ENCODE peak calls at places on chromosomes 2 and 18, in seven cellular contexts. V is activated effector memory CD4-positive, alpha-beta T cell treated with Interleukin-2 at 50 U/mL for 16 hours; X is left colon; L is epithelial cell of esophagus; C is pulmonary artery endothelial cell; E is left ventricle myocardium inferior; G is EL. J is an unnamed sample.

GRCh38 chr2:215967590-215968373 is 45.6 kb downstream of the MREG start:
- DNase-seq in X (no peak), V (no peak), E (no peak), G (no peak), L (no peak), C (no peak), J (no peak)

GRCh38 chr2:46051103-46051502 is 246.1 kb upstream of the EPAS1 start:
- DNase-seq in L (no peak), C (no peak), E (no peak), V (no peak), G (no peak), X (no peak), J (no peak)

GRCh38 chr2:191617589-191617988 is 60.3 kb upstream of the NABP1 start:
- DNase-seq in X (no peak), G (no peak), V (peak; percentile 27), C (no peak), E (no peak), L (peak; percentile 51), J (no peak)

GRCh38 chr2:383173-383572 is 95.3 kb upstream of the ALKAL2 start:
- DNase-seq in X (no peak), E (no peak), G (no peak), V (no peak), C (no peak), L (no peak), J (no peak)

GRCh38 chr2:178829299-178829698 is 22.1 kb upstream of the TTN start:
- DNase-seq in V (no peak), L (no peak), C (peak; percentile 81), X (no peak), E (no peak), G (no peak), J (no peak)

GRCh38 chr2:130829020-130829419 is 7.7 kb upstream of the ARHGEF4 start:
- DNase-seq in V (no peak), E (no peak), G (peak; percentile 77), L (peak; percentile 97), X (no peak), C (no peak), J (no peak)

GRCh38 chr2:241514986-241515737 is 6.8 kb upstream of the STK25 start:
- DNase-seq in V (no peak), G (peak; percentile 16), L (no peak), E (no peak), C (no peak), X (no peak), J (no peak)

GRCh38 chr18:72726201-72726600 is 141.6 kb downstream of the NETO1 start:
- DNase-seq in C (no peak), G (no peak), X (no peak), L (peak; percentile 56), E (no peak), V (no peak), J (no peak)

GRCh38 chr2:166700079-166700478 is 188.2 kb upstream of the XIRP2 start:
- DNase-seq in G (no peak), X (no peak), C (no peak), L (no peak), V (no peak), E (no peak), J (no peak)

GRCh38 chr2:29068513-29068912 is 5.8 kb downstream of the PCARE start:
- DNase-seq in V (no peak), L (peak; percentile 91), C (no peak), X (no peak), G (no peak), E (no peak), J (no peak)

GRCh38 chr2:196431957-196432356 is 207.6 kb upstream of the CCDC150 start:
- DNase-seq in E (no peak), G (peak; percentile 19), V (no peak), C (no peak), X (no peak), L (peak; percentile 19), J (no peak)

GRCh38 chr2:237912271-237913192 is 53.1 kb downstream of the RAMP1 start:
- DNase-seq in V (no peak), L (no peak), G (no peak), E (no peak), C (no peak), X (no peak), J (no peak)

GRCh38 chr2:232966122-232966521 is 46.9 kb downstream of the NGEF start:
- DNase-seq in E (no peak), G (no peak), C (no peak), L (no peak), V (no peak), X (no peak), J (no peak)

GRCh38 chr2:113198790-113199612 is 25.2 kb downstream of the PSD4 start:
- DNase-seq in L (peak; percentile 88), G (peak; percentile 64), X (peak; percentile 93), C (no peak), V (peak; percentile 74), E (peak; percentile 84), J (peak; percentile 66)

GRCh38 chr2:121664086-121664485 is 14.8 kb upstream of the CLASP1 start:
- DNase-seq in X (no peak), C (no peak), E (no peak), L (peak; percentile 75), V (no peak), G (no peak), J (no peak)

GRCh38 chr2:204325468-204325867 is 219.8 kb upstream of the PARD3B start:
- DNase-seq in E (no peak), L (peak; percentile 85), G (peak; percentile 82), V (peak; percentile 24), C (peak; percentile 80), X (peak; percentile 38), J (no peak)

GRCh38 chr2:191038241-191038725 is 24.3 kb upstream of the STAT1 start:
- DNase-seq in L (peak; percentile 73), X (no peak), V (peak; percentile 37), C (no peak), E (no peak), G (peak; percentile 52), J (no peak)

GRCh38 chr18:32612651-32613050 is 142.0 kb upstream of the GAREM1 start:
- DNase-seq in C (no peak), V (no peak), X (no peak), E (no peak), L (no peak), G (no peak), J (no peak)

GRCh38 chr18:38750786-38751185 is 1185.2 kb upstream of the CELF4 start:
- DNase-seq in V (no peak), L (peak; percentile 73), E (no peak), G (no peak), X (no peak), C (no peak), J (no peak)

GRCh38 chr18:50218432-50219197 is 23.7 kb upstream of the MYO5B start:
- DNase-seq in C (no peak), L (peak; percentile 63), X (peak; percentile 56), V (no peak), E (no peak), G (peak; percentile 14), J (no peak)

GRCh38 chr2:28359222-28360065 is 33.2 kb upstream of the FOSL2 start:
- DNase-seq in X (peak; percentile 71), G (peak; percentile 53), C (no peak), L (peak; percentile 50), E (peak; percentile 32), V (peak; percentile 69), J (no peak)

GRCh38 chr2:24491626-24492282 is 700 bp downstream of the NCOA1 start:
- DNase-seq in G (peak; percentile 39), X (peak; percentile 62), C (peak; percentile 8), V (peak; percentile 49), L (no peak), E (peak; percentile 61), J (peak; percentile 56)

GRCh38 chr2:238424313-238424700 is 2.4 kb upstream of the ASB1 start:
- DNase-seq in X (no peak), L (no peak), G (peak; percentile 29), V (no peak), C (no peak), E (no peak), J (no peak)

GRCh38 chr2:85457877-85458316 is 39.4 kb downstream of the SH2D6 start:
- DNase-seq in G (no peak), X (peak; percentile 23), V (no peak), C (no peak), L (peak; percentile 92), E (no peak), J (no peak)

GRCh38 chr2:30336978-30337841 is 105.9 kb downstream of the LBH start:
- DNase-seq in C (no peak), L (no peak), V (peak; percentile 52), E (no peak), X (peak; percentile 23), G (no peak), J (no peak)

GRCh38 chr2:241224068-241224850 is 35.8 kb downstream of the ANO7 start:
- DNase-seq in X (no peak), E (peak; percentile 57), L (peak; percentile 32), G (peak; percentile 75), C (no peak), V (no peak), J (peak; percentile 65)

GRCh38 chr2:120346667-120347358 is 877 bp downstream of the INHBB start:
- DNase-seq in V (no peak), L (peak; percentile 42), E (no peak), G (peak; percentile 52), C (no peak), X (no peak), J (peak; percentile 30)

GRCh38 chr2:23509071-23509470 is 124.1 kb downstream of the KLHL29 start:
- DNase-seq in G (no peak), V (no peak), L (no peak), C (no peak), E (no peak), X (no peak), J (no peak)

GRCh38 chr2:147460140-147460539 is 384.7 kb upstream of the ACVR2A start:
- DNase-seq in C (no peak), G (peak; percentile 11), V (no peak), X (no peak), L (peak; percentile 84), E (no peak), J (no peak)

GRCh38 chr2:128622371-128622770 is 303.7 kb upstream of the HS6ST1 start:
- DNase-seq in L (no peak), G (no peak), V (no peak), C (no peak), X (peak; percentile 16), E (no peak), J (no peak)

GRCh38 chr2:170815746-170816498 is 765 bp upstream of the GAD1 start:
- DNase-seq in G (peak; percentile 53), C (no peak), X (peak; percentile 73), E (peak; percentile 33), V (peak; percentile 38), L (peak; percentile 68), J (peak; percentile 40)

GRCh38 chr2:33166287-33166881 is 219.6 kb downstream of the LTBP1 start:
- DNase-seq in C (no peak), E (no peak), X (no peak), G (peak; percentile 50), V (no peak), L (no peak), J (no peak)

GRCh38 chr2:123738643-123739042 is 286.4 kb upstream of the CNTNAP5 start:
- DNase-seq in E (no peak), C (no peak), G (no peak), V (no peak), X (no peak), L (peak; percentile 93), J (no peak)